ENCODE peak calls at places on chromosomes 5 and 9, in nine cellular contexts. C, V, K, H, I, S, F, M and Q are unnamed samples.

GRCh38 chr5:170483701-170484458 is 19.9 kb upstream of the KCNIP1 start:
- DNase-seq in H (peak; percentile 22), F (no peak), I (no peak), S (no peak), V (no peak), C (no peak), K (no peak), M (no peak), Q (no peak)

GRCh38 chr9:76369583-76369982 is 24.6 kb downstream of the RFK start:
- DNase-seq in K (no peak), M (peak; percentile 5), S (peak; percentile 43), V (no peak), C (no peak), H (peak; percentile 50), I (no peak), F (no peak), Q (peak; percentile 80)

GRCh38 chr9:112939418-112939817 is 48.7 kb upstream of the SLC46A2 start:
- DNase-seq in V (no peak), M (no peak), I (no peak), C (no peak), K (no peak), H (no peak), S (no peak), F (no peak), Q (no peak)

GRCh38 chr5:38258037-38258318 is 381 bp upstream of the EGFLAM start:
- DNase-seq in F (no peak), V (no peak), K (no peak), H (no peak), C (no peak), I (no peak), M (no peak), S (no peak), Q (no peak)

GRCh38 chr5:152560508-152561137 is 155.5 kb upstream of the NMUR2 start:
- DNase-seq in C (peak; percentile 70), S (no peak), V (peak; percentile 31), H (peak; percentile 73), K (peak; percentile 50), M (peak; percentile 83), I (peak; percentile 36), F (peak; percentile 3), Q (peak; percentile 40)

GRCh38 chr9:133953976-133954709 is 38.0 kb downstream of the VAV2 start:
- DNase-seq in F (no peak), M (no peak), V (no peak), S (peak; percentile 76), H (no peak), I (no peak), K (peak; percentile 14), C (no peak), Q (no peak)

GRCh38 chr9:106783121-106783520 is 79.8 kb upstream of the ZNF462 start:
- DNase-seq in M (no peak), V (no peak), S (no peak), C (no peak), H (no peak), F (no peak), I (no peak), K (no peak), Q (no peak)

GRCh38 chr5:174313615-174314014 is 268.1 kb downstream of the NSG2 start:
- DNase-seq in V (no peak), H (no peak), M (no peak), C (peak; percentile 45), K (no peak), F (no peak), I (no peak), S (no peak), Q (no peak)

GRCh38 chr5:67066815-67067214 is 129.8 kb downstream of the CD180 start:
- DNase-seq in K (no peak), I (no peak), V (no peak), M (no peak), F (no peak), H (peak; percentile 77), S (no peak), C (no peak), Q (peak; percentile 24)

GRCh38 chr9:15606667-15607472 is 54.0 kb downstream of the CCDC171 start:
- DNase-seq in C (no peak), V (no peak), S (peak; percentile 16), K (no peak), M (peak; percentile 65), H (peak; percentile 61), I (peak; percentile 8), F (no peak), Q (peak; percentile 67)

GRCh38 chr9:81687521-81688261 is 1.7 kb downstream of the TLE1 start:
- DNase-seq in V (peak; percentile 65), C (peak; percentile 70), F (no peak), H (peak; percentile 27), M (peak; percentile 86), K (peak; percentile 55), I (no peak), S (no peak), Q (peak; percentile 72)

GRCh38 chr5:135012951-135013391 is 21.1 kb downstream of the PITX1 start:
- DNase-seq in F (no peak), M (no peak), K (no peak), C (peak; percentile 41), V (no peak), H (no peak), I (no peak), S (no peak), Q (no peak)

GRCh38 chr5:88388476-88389170 is 120.0 kb upstream of the TMEM161B start:
- DNase-seq in K (no peak), H (no peak), F (no peak), V (no peak), C (no peak), I (no peak), S (no peak), M (peak; percentile 95), Q (no peak)

GRCh38 chr9:89986190-89986589 is 381.4 kb downstream of the GADD45G start:
- DNase-seq in C (no peak), M (no peak), V (no peak), I (no peak), H (no peak), F (no peak), S (no peak), K (no peak), Q (no peak)

GRCh38 chr5:112372543-112372942 is 46.5 kb downstream of the EPB41L4A start:
- DNase-seq in C (no peak), F (no peak), I (no peak), H (no peak), M (peak; percentile 26), S (no peak), V (no peak), K (no peak), Q (no peak)

GRCh38 chr5:94901071-94901979 is 282.9 kb downstream of the SLF1 start:
- DNase-seq in I (peak; percentile 40), H (peak; percentile 53), C (no peak), V (peak; percentile 21), S (peak; percentile 17), K (no peak), M (no peak), F (no peak), Q (no peak)

GRCh38 chr5:81022688-81023084 is 62.5 kb downstream of the RASGRF2 start:
- DNase-seq in S (no peak), I (no peak), C (no peak), V (no peak), F (no peak), K (no peak), M (no peak), H (no peak), Q (no peak)
- H3K4me3 ChIP-seq in S (no peak overlapping the region), I (no peak overlapping the region), C (no peak overlapping the region), V (no peak overlapping the region), F (no peak overlapping the region), K (no peak overlapping the region), M (no peak overlapping the region), H (no peak overlapping the region), Q (no peak overlapping the region)

GRCh38 chr5:29939988-29940387 is 1253.5 kb upstream of the CDH6 start:
- DNase-seq in M (no peak), V (no peak), S (no peak), F (no peak), C (no peak), H (no peak), I (no peak), K (no peak), Q (peak; percentile 14)
- H3K4me3 ChIP-seq in M (no peak overlapping the region), V (no peak overlapping the region), S (no peak overlapping the region), F (no peak overlapping the region), C (no peak overlapping the region), H (no peak overlapping the region), I (no peak overlapping the region), K (no peak overlapping the region), Q (no peak overlapping the region)

DNA sequence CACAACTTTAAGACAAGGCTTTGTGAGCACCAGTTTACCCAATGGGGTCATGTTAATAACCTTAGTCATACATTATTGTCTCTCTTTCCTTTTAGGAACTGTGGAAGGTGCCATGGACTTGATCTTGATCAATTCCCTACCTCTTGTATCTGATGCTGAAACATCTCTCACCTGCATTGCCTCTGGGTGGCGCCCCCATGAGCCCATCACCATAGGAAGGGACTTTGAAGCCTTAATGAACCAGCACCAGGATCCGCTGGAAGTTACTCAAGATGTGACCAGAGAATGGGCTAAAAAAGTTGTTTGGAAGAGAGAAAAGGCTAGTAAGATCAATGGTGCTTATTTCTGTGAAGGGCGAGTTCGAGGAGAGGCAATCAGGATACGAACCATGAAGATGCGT is 48.7 kb downstream of the TEK start:
- DNase-seq in F (no peak), K (no peak), S (no peak), M (peak; percentile 53), H (no peak), V (no peak), I (no peak), C (no peak), Q (no peak)
- H3K4me3 ChIP-seq in F (no peak overlapping the region), K (no peak overlapping the region), S (no peak overlapping the region), M (no peak overlapping the region), H (no peak overlapping the region), V (no peak overlapping the region), I (no peak overlapping the region), C (no peak overlapping the region), Q (no peak overlapping the region)

GRCh38 chr5:54524082-54524481 is 6.5 kb downstream of the SNX18 start:
- DNase-seq in V (no peak), K (no peak), C (no peak), M (no peak), S (no peak), H (no peak), F (peak; percentile 43), I (no peak), Q (no peak)

GRCh38 chr5:54525226-54525625 is 7.7 kb downstream of the SNX18 start:
- DNase-seq in S (no peak), H (no peak), C (no peak), V (no peak), I (no peak), K (no peak), F (no peak), M (no peak), Q (no peak)

GRCh38 chr5:54522080-54522479 is 4.5 kb downstream of the SNX18 start:
- DNase-seq in F (no peak), M (no peak), K (no peak), V (no peak), H (no peak), I (no peak), C (no peak), S (no peak), Q (no peak)

GRCh38 chr5:54524704-54525103 is 7.1 kb downstream of the SNX18 start:
- DNase-seq in C (peak; percentile 71), S (no peak), V (peak; percentile 46), K (no peak), I (no peak), F (no peak), H (no peak), M (no peak), Q (no peak)

GRCh38 chr5:54523534-54523933 is 6.0 kb downstream of the SNX18 start:
- DNase-seq in C (no peak), M (no peak), V (no peak), S (no peak), H (no peak), K (no peak), F (no peak), I (no peak), Q (no peak)
- H3K4me3 ChIP-seq in C (no peak overlapping the region), M (no peak overlapping the region), V (peak overlapping the region; percentile 86), S (no peak overlapping the region), H (no peak overlapping the region), K (peak overlapping the region; percentile 30), F (peak overlapping the region; percentile 23), I (peak overlapping the region; percentile 17), Q (no peak overlapping the region)